ENCODE peak calls at places on chromosomes 5 and 9, in seven cellular contexts. V is right atrium auricular region; Q is upper lobe of right lung; T is MG63; A is heart right ventricle; R is CD8-positive, alpha-beta T cell; P is bronchial epithelial cell. F is an unnamed sample.
A peak's percentile ranks its signal among the peaks of the same experiment; 100 is the strongest.

GRCh38 chr5:177358333-177358939 is 712 bp downstream of the RGS14 start:
- DNase-seq in V (no peak), T (no peak), R (no peak), P (no peak), A (no peak), Q (no peak), F (no peak)

GRCh38 chr5:113489299-113489698 is 1.0 kb upstream of the MCC start:
- DNase-seq in A (no peak), R (no peak), T (peak; percentile 80), V (peak; percentile 68), Q (no peak), P (peak; percentile 99), F (no peak)

GRCh38 chr9:16002816-16003215 is 450.0 kb downstream of the CCDC171 start:
- DNase-seq in A (no peak), V (no peak), P (peak; percentile 91), R (no peak), T (no peak), Q (no peak), F (no peak)

GRCh38 chr5:30050056-30050815 is 1143.2 kb upstream of the CDH6 start:
- DNase-seq in T (no peak), V (no peak), R (no peak), A (no peak), Q (no peak), P (no peak), F (no peak)

GRCh38 chr5:66989286-66989685 is 207.3 kb downstream of the CD180 start:
- DNase-seq in T (no peak), P (peak; percentile 68), A (no peak), V (no peak), Q (no peak), R (no peak), F (no peak)

GRCh38 chr5:73792687-73793320 is 166.8 kb downstream of the ARHGEF28 start:
- DNase-seq in P (peak; percentile 71), V (peak; percentile 80), R (peak; percentile 30), Q (peak; percentile 73), A (peak; percentile 73), T (peak; percentile 41), F (peak; percentile 38)

GRCh38 chr5:1511037-1511436 is 12.7 kb downstream of the LPCAT1 start:
- DNase-seq in P (no peak), T (peak; percentile 2), R (no peak), V (peak; percentile 32), Q (peak; percentile 66), A (no peak), F (no peak)

GRCh38 chr9:79976501-79977444 is 405.0 kb downstream of the TLE4 start:
- DNase-seq in P (no peak), V (no peak), R (no peak), Q (no peak), A (no peak), T (no peak), F (no peak)

GRCh38 chr5:135441919-135442318 is 5.2 kb downstream of the DCANP1 start:
- DNase-seq in P (no peak), R (no peak), V (peak; percentile 28), T (no peak), Q (peak; percentile 37), A (no peak), F (no peak)

GRCh38 chr9:127418037-127418471 is 6.1 kb upstream of the ZNF79 start:
- DNase-seq in A (no peak), P (no peak), T (peak; percentile 36), V (no peak), Q (peak; percentile 73), R (no peak), F (no peak)

GRCh38 chr5:165137701-165138100 is 1632.3 kb downstream of the MAT2B start:
- DNase-seq in R (no peak), Q (no peak), P (no peak), T (no peak), A (no peak), V (no peak), F (no peak)

GRCh38 chr9:82148849-82149544 is 160.4 kb downstream of the SPATA31D1 start:
- DNase-seq in Q (no peak), R (no peak), V (no peak), P (no peak), A (no peak), T (no peak), F (no peak)

GRCh38 chr9:133770076-133770777 is 32.1 kb upstream of the SARDH start:
- DNase-seq in P (no peak), R (no peak), V (peak; percentile 32), A (peak; percentile 3), T (no peak), Q (peak; percentile 61), F (no peak)

GRCh38 chr5:173123416-173123815 is 20.9 kb upstream of the BNIP1 start:
- DNase-seq in R (no peak), V (no peak), A (no peak), P (no peak), Q (no peak), T (no peak), F (no peak)

GRCh38 chr9:111896942-111897830 is 572 bp downstream of the UGCG start:
- DNase-seq in A (peak; percentile 70), R (no peak), V (no peak), T (peak; percentile 39), P (no peak), Q (peak; percentile 88), F (no peak)

GRCh38 chr5:116785101-116785500 is 210.5 kb upstream of the SEMA6A start:
- DNase-seq in Q (no peak), R (no peak), T (no peak), A (no peak), P (no peak), V (no peak), F (no peak)

GRCh38 chr9:137226338-137227056 is 805 bp upstream of the RNF224 start:
- DNase-seq in A (no peak), P (peak; percentile 76), Q (no peak), R (no peak), T (peak; percentile 45), V (no peak), F (no peak)

GRCh38 chr5:6829150-6829784 is 116.0 kb downstream of the TENT4A start:
- DNase-seq in A (no peak), T (peak; percentile 39), R (no peak), P (peak; percentile 7), Q (no peak), V (no peak), F (peak; percentile 44)

GRCh38 chr5:116137544-116138378 is 52.9 kb downstream of the COMMD10 start:
- DNase-seq in T (no peak), Q (no peak), V (no peak), P (peak; percentile 50), A (peak; percentile 10), R (no peak), F (peak; percentile 16)

GRCh38 chr9:27625751-27626628 is 52.7 kb upstream of the C9orf72 start:
- DNase-seq in T (no peak), R (no peak), Q (no peak), V (no peak), P (peak; percentile 93), A (no peak), F (no peak)

GRCh38 chr9:68704804-68705635 is at the start of gene PIP5K1B:
- DNase-seq in R (no peak), P (peak; percentile 64), A (peak; percentile 66), Q (peak; percentile 93), V (no peak), T (peak; percentile 50), F (peak; percentile 56)

GRCh38 chr9:68708089-68708488 is 3.0 kb downstream of the PIP5K1B start:
- DNase-seq in V (no peak), A (no peak), P (no peak), Q (no peak), T (no peak), R (no peak), F (no peak)

GRCh38 chr9:68706579-68707201 is 1.6 kb downstream of the PIP5K1B start:
- DNase-seq in Q (no peak), R (no peak), T (no peak), P (no peak), V (no peak), A (no peak), F (peak; percentile 58)

GRCh38 chr9:68704498-68704803 is 589 bp upstream of the PIP5K1B start:
- DNase-seq in R (no peak), Q (no peak), P (no peak), V (no peak), A (no peak), T (no peak), F (no peak)

GRCh38 chr9:68705636-68706578 is 867 bp downstream of the PIP5K1B start:
- DNase-seq in T (no peak), V (no peak), P (no peak), R (no peak), A (peak; percentile 36), Q (no peak), F (no peak)
- H3K4me3 ChIP-seq in T (no peak overlapping the region), V (peak overlapping the region; percentile 66), P (peak overlapping the region; percentile 43), R (peak overlapping the region; percentile 14), A (peak overlapping the region; percentile 23), Q (peak overlapping the region; percentile 65), F (peak overlapping the region; percentile 84)

GRCh38 chr9:21770877-21771560 is 31.4 kb upstream of the MTAP start:
- DNase-seq in V (no peak), T (peak; percentile 100), A (no peak), P (peak; percentile 91), Q (no peak), R (no peak), F (no peak)
- H3K4me3 ChIP-seq in V (no peak overlapping the region), T (no peak overlapping the region), A (no peak overlapping the region), P (no peak overlapping the region), Q (no peak overlapping the region), R (no peak overlapping the region), F (no peak overlapping the region)

GRCh38 chr9:135088348-135088978 is 995 bp downstream of the OLFM1 start:
- DNase-seq in T (no peak), A (no peak), Q (no peak), V (no peak), R (no peak), P (no peak), F (no peak)
- H3K4me3 ChIP-seq in T (peak overlapping the region; percentile 43), A (peak overlapping the region; percentile 3), Q (peak overlapping the region; percentile 48), V (peak overlapping the region; percentile 35), R (no peak overlapping the region), P (no peak overlapping the region), F (no peak overlapping the region)

GRCh38 chr5:39099831-39100230 is 25.6 kb upstream of the RICTOR start:
- DNase-seq in T (no peak), P (peak; percentile 19), V (no peak), Q (no peak), A (no peak), R (no peak), F (no peak)

GRCh38 chr5:39104221-39104620 is 30.0 kb upstream of the RICTOR start:
- DNase-seq in V (no peak), Q (no peak), T (no peak), A (no peak), R (no peak), P (no peak), F (no peak)

GRCh38 chr5:39100301-39100850 is 26.2 kb upstream of the RICTOR start:
- DNase-seq in T (no peak), V (no peak), R (no peak), A (no peak), Q (no peak), P (peak; percentile 39), F (no peak)

GRCh38 chr5:39100851-39101396 is 26.7 kb upstream of the RICTOR start:
- DNase-seq in T (peak; percentile 77), A (no peak), Q (no peak), R (no peak), V (no peak), P (peak; percentile 100), F (no peak)

DNA sequence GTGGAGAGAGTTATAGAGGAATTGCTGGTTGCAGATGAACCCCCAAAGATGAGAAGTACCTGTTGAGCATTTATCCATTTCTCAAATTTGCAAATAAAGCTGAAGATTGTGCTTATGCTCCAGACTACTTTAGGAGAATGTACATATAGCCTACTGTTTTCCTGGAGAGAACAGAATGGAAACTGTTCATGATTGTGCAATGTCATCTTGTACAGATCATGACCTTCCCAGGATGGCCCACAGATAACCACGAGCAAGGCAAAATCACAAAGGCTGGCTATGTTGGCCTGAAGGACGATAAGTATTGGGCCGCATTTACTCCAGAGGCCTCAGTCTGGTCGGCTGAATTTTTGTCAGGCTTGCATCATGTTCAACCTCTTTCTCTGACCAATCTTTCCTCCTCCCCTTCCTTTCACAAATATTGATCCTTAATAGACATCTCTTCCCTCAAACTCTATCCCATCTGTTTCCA is 28.5 kb upstream of the RICTOR start:
- DNase-seq in T (no peak), A (no peak), R (no peak), Q (no peak), V (no peak), P (no peak), F (no peak)
- H3K4me3 ChIP-seq in T (no peak overlapping the region), A (no peak overlapping the region), R (no peak overlapping the region), Q (no peak overlapping the region), V (no peak overlapping the region), P (no peak overlapping the region), F (no peak overlapping the region)

F was measured in GM12864.